ENCODE peak calls at places on chromosomes 1 and 21, in ten cellular contexts. E is HFF-Myc; G is choroid plexus epithelial cell; M is cerebellar cortex; X is Caki2; S is NCI-H1092; W is cardiac fibroblast; O is activated CD8-positive, alpha-beta memory T cell treated with anti-CD3 and anti-CD28 coated beads for 48 hours; U is non-pigmented ciliary epithelial cell; Y is NCI-H1436. C is an unnamed sample.

GRCh38 chr1:225319951-225320350 is 107.9 kb downstream of the LBR start:
- DNase-seq in E (no peak), G (no peak), M (no peak), X (no peak), S (no peak), W (peak; percentile 24), O (no peak), U (no peak), Y (no peak), C (no peak)

GRCh38 chr1:32886828-32887414 is 630 bp downstream of the HPCA start:
- DNase-seq in E (no peak), G (no peak), M (peak; percentile 49), X (no peak), S (no peak), W (no peak), O (no peak), U (no peak), Y (no peak), C (no peak)

GRCh38 chr1:64917328-64917861 is 49.0 kb downstream of the JAK1 start:
- DNase-seq in E (peak; percentile 89), G (peak; percentile 97), M (peak; percentile 66), X (no peak), S (no peak), W (peak; percentile 99), O (no peak), U (peak; percentile 97), Y (no peak), C (peak; percentile 94)

GRCh38 chr1:16143566-16144324 is 12.1 kb downstream of the EPHA2 start:
- DNase-seq in E (no peak), G (no peak), M (no peak), X (peak; percentile 92), S (no peak), W (no peak), O (no peak), U (no peak), Y (no peak), C (no peak)

GRCh38 chr21:27476696-27477095 is 509.8 kb upstream of the ADAMTS5 start:
- DNase-seq in E (no peak), G (peak; percentile 79), M (no peak), X (no peak), S (no peak), W (peak; percentile 75), O (no peak), U (no peak), Y (no peak), C (no peak)

GRCh38 chr1:198088360-198089071 is 68.3 kb upstream of the NEK7 start:
- DNase-seq in E (no peak), G (peak; percentile 83), M (peak; percentile 16), X (peak; percentile 39), S (no peak), W (peak; percentile 84), O (no peak), U (no peak), Y (peak; percentile 9), C (no peak)

GRCh38 chr21:43312751-43313169 is 114.2 kb downstream of the SIK1 start:
- DNase-seq in E (no peak), G (no peak), M (no peak), X (no peak), S (no peak), W (no peak), O (no peak), U (no peak), Y (no peak), C (no peak)

GRCh38 chr1:93614550-93615200 is 67.0 kb downstream of the BCAR3 start:
- DNase-seq in E (peak; percentile 75), G (no peak), M (no peak), X (no peak), S (peak; percentile 31), W (no peak), O (no peak), U (no peak), Y (no peak), C (no peak)

GRCh38 chr1:8660455-8660854 is 157.0 kb downstream of the RERE start:
- DNase-seq in E (peak; percentile 67), G (peak; percentile 89), M (peak; percentile 74), X (peak; percentile 26), S (no peak), W (peak; percentile 93), O (no peak), U (no peak), Y (no peak), C (no peak)

GRCh38 chr1:19483261-19483660 is 2.1 kb downstream of the CAPZB start:
- DNase-seq in E (no peak), G (no peak), M (no peak), X (no peak), S (no peak), W (no peak), O (no peak), U (no peak), Y (no peak), C (no peak)

GRCh38 chr1:234928642-234929041 is 200.0 kb downstream of the TOMM20 start:
- DNase-seq in E (no peak), G (no peak), M (no peak), X (no peak), S (no peak), W (no peak), O (no peak), U (no peak), Y (no peak), C (no peak)

GRCh38 chr1:1004420-1004779 is 4.5 kb upstream of the HES4 start:
- DNase-seq in E (no peak), G (no peak), M (no peak), X (no peak), S (no peak), W (no peak), O (no peak), U (no peak), Y (no peak), C (no peak)

GRCh38 chr1:109723351-109723750 is 11.3 kb downstream of the GSTM5 start:
- DNase-seq in E (no peak), G (peak; percentile 25), M (no peak), X (peak; percentile 70), S (no peak), W (peak; percentile 45), O (no peak), U (no peak), Y (no peak), C (no peak)

GRCh38 chr1:226893936-226894335 is 23.5 kb downstream of the PSEN2 start:
- DNase-seq in E (no peak), G (no peak), M (no peak), X (no peak), S (no peak), W (no peak), O (no peak), U (no peak), Y (no peak), C (no peak)

GRCh38 chr1:4963251-4963650 is 308.8 kb downstream of the AJAP1 start:
- DNase-seq in E (no peak), G (no peak), M (no peak), X (peak; percentile 72), S (no peak), W (no peak), O (no peak), U (no peak), Y (no peak), C (no peak)